ENCODE peak calls at places on chromosomes 6 and 20, in six cellular contexts. A is PC-9; X is ovary; U is vagina; I is CD8-positive, alpha-beta T cell; G is fibroblast of lung. E is an unnamed sample.

GRCh38 chr6:106468935-106469334 is 108.4 kb downstream of the CRYBG1 start:
- DNase-seq in G (peak; percentile 20), I (no peak), U (no peak), X (no peak), A (no peak), E (no peak)

GRCh38 chr6:106804238-106805016 is 170.1 kb downstream of the CD24 start:
- DNase-seq in I (no peak), U (no peak), A (peak; percentile 84), G (no peak), X (no peak), E (no peak)

GRCh38 chr20:59718071-59718470 is 113.7 kb downstream of the PHACTR3 start:
- DNase-seq in A (no peak), G (no peak), U (no peak), I (no peak), X (no peak), E (no peak)

GRCh38 chr20:50302463-50303041 is 111.9 kb downstream of the CEBPB start:
- DNase-seq in A (no peak), G (peak; percentile 79), I (no peak), U (no peak), X (no peak), E (no peak)

GRCh38 chr20:4171538-4172116 is 156.3 kb upstream of the RNF24 start:
- DNase-seq in U (no peak), X (peak; percentile 18), I (no peak), G (no peak), A (no peak), E (no peak)

GRCh38 chr6:98579089-98579488 is 255.3 kb upstream of the POU3F2 start:
- DNase-seq in X (no peak), G (peak; percentile 88), I (no peak), A (no peak), U (no peak), E (no peak)

GRCh38 chr6:52157301-52157930 is 28.8 kb upstream of the IL17A start:
- DNase-seq in A (no peak), I (no peak), G (peak; percentile 7), X (no peak), U (no peak), E (no peak)

GRCh38 chr6:118980063-118980462 is 45.1 kb upstream of the MCM9 start:
- DNase-seq in U (no peak), G (no peak), A (no peak), I (no peak), X (no peak), E (peak; percentile 55)

GRCh38 chr6:122307577-122307976 is 91.9 kb upstream of the HSF2 start:
- DNase-seq in G (no peak), X (no peak), U (no peak), I (no peak), A (no peak), E (no peak)

GRCh38 chr6:169589699-169590257 is 112.1 kb downstream of the WDR27 start:
- DNase-seq in G (peak; percentile 89), X (no peak), U (no peak), I (no peak), A (no peak), E (no peak)

DNA sequence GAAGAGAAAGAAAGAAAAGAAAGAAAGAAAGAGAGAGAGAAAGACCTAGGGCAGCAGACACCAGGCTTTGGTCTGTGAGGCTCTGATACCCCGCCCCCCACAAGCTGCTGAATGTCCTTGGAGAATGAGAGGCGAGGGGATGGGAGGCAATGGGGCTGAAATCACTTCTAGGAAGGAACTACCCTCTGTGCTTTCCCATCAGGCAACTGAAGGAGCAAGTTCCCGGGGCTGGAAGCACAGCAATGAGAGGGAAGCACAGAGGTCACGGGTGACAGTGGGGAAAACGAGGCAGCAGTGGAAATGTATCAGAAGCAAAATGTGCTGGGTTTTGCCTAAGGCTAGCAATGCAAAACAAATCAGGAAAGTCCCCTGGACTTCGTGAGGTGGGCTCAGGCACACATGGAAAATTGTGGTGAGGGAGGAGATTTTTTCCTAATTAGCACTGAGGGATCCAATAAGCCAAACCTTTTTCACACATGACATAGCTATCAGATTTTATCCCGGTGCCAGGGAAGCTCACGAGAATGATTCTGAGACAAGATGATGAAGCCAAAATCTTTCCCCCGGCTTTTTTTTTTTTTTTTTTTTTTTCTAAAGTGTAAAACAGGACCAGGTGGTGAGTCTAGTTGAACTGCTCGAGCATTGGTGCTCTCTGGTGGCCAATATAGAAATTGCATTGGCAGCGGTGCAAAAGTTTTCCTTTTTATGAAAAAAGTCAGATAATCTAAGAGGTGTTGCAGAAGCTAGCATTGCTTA is 16.8 kb upstream of the ARFGEF2 start:
- DNase-seq in I (peak; percentile 63), X (peak; percentile 37), G (peak; percentile 36), A (peak; percentile 75), U (no peak), E (no peak)
- H3K27ac ChIP-seq in I (no peak overlapping the region), X (no peak overlapping the region), G (no peak overlapping the region), A (no peak overlapping the region), U (no peak overlapping the region), E (no peak overlapping the region)

GRCh38 chr20:37630161-37630560 is 63.7 kb upstream of the CTNNBL1 start:
- DNase-seq in A (no peak), G (no peak), I (no peak), X (peak; percentile 11), U (no peak), E (no peak)

GRCh38 chr20:37627767-37628130 is 66.1 kb upstream of the CTNNBL1 start:
- DNase-seq in A (no peak), I (no peak), G (no peak), X (no peak), U (no peak), E (no peak)

GRCh38 chr20:37627060-37627766 is 66.6 kb upstream of the CTNNBL1 start:
- DNase-seq in G (peak; percentile 54), X (no peak), A (no peak), I (no peak), U (no peak), E (peak; percentile 60)

GRCh38 chr20:37622728-37623127 is 71.1 kb upstream of the CTNNBL1 start:
- DNase-seq in I (no peak), X (no peak), G (no peak), U (no peak), A (no peak), E (no peak)

GRCh38 chr20:37624963-37625362 is 68.9 kb upstream of the CTNNBL1 start:
- DNase-seq in A (no peak), U (no peak), G (no peak), I (no peak), X (no peak), E (no peak)
- H3K27me3 ChIP-seq in A (peaks cover 70% of the 10 kb centered on the region), U (no peaks in the 10 kb centered on the region), G (peaks cover 5% of the 10 kb centered on the region), I (no peaks in the 10 kb centered on the region), X (no peaks in the 10 kb centered on the region), E (peaks cover 5% of the 10 kb centered on the region)

GRCh38 chr6:157323924-157324276 is 581 bp upstream of the TMEM242 start:
- DNase-seq in A (peak; percentile 72), G (peak; percentile 88), X (peak; percentile 78), I (peak; percentile 20), U (no peak), E (peak; percentile 84)
- TF ChIP-seq CTCF in A (peak; percentile 5), G (peak; percentile 12), X (no peak), I (no peak), U (peak; percentile 8), E (no peak)

GRCh38 chr6:22470454-22471368 is 98.7 kb upstream of the HDGFL1 start:
- DNase-seq in U (no peak), I (no peak), X (peak; percentile 39), A (peak; percentile 36), G (peak; percentile 72), E (no peak)

GRCh38 chr6:22471746-22472145 is 97.6 kb upstream of the HDGFL1 start:
- DNase-seq in I (no peak), A (no peak), X (no peak), G (no peak), U (no peak), E (no peak)

GRCh38 chr6:22468566-22468965 is 100.8 kb upstream of the HDGFL1 start:
- DNase-seq in I (no peak), X (no peak), G (peak; percentile 44), U (no peak), A (no peak), E (no peak)

GRCh38 chr6:22474283-22474682 is 95.1 kb upstream of the HDGFL1 start:
- DNase-seq in A (no peak), U (no peak), X (no peak), I (no peak), G (no peak), E (no peak)

GRCh38 chr6:22471369-22471690 is 98.0 kb upstream of the HDGFL1 start:
- DNase-seq in U (no peak), A (no peak), G (no peak), I (no peak), X (no peak), E (no peak)
- H3K27ac ChIP-seq in U (no peak overlapping the region), A (no peak overlapping the region), G (no peak overlapping the region), I (no peak overlapping the region), X (no peak overlapping the region), E (peak overlapping the region; percentile 31)

DNA sequence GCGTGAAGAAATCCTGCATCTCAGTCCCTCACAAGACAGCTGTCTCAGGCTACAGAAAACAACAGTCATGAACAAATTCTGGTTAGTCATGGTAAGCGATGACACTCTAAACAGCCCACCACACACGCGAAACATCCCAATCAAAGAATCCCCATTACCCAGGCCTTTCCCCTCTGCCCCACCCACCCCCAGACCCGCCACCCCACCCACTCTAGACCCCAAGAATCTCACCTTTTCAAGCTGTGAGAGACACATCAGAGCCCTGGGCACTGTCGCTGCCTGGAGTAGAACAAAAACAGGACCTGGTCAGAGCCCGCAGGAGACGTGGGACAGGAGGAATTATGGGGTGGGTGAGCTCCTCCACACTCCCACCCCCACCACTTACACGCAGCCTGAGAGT is 2.7 kb downstream of the HLA-B start:
- DNase-seq in X (no peak), A (no peak), U (no peak), I (peak; percentile 33), G (no peak), E (no peak)
- H3K27me3 ChIP-seq in X (no peaks in the 10 kb centered on the region), A (peaks cover 23% of the 10 kb centered on the region), U (no peaks in the 10 kb centered on the region), I (no peaks in the 10 kb centered on the region), G (peaks cover 7% of the 10 kb centered on the region), E (peaks cover 7% of the 10 kb centered on the region)

GRCh38 chr6:4957521-4958231 is 46.2 kb downstream of the RPP40 start:
- DNase-seq in X (no peak), G (no peak), A (no peak), U (no peak), I (no peak), E (no peak)
- TF ChIP-seq CTCF in X (no peak), G (no peak), A (no peak), U (no peak), I (no peak), E (peak; percentile 24)

DNA sequence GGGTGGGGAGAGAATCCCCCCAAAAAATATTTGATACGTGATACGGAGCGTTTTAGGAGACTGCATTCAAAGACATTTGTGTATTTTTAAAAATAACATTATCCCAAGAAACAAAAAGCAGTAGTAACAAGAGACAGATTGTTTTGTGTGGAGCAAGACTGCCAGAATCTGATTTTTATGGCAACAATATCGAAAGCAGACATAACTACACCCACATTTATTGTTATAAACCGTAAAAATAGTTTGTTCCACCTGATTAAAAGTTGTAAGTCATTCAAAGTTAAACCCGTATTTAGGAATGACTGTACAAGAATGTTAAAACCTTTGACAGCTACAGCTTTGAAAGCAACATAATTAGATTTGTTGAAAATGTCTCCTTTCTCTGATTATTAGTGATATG is 2.6 kb downstream of the EYA4 start:
- DNase-seq in G (no peak), A (no peak), X (no peak), U (no peak), I (no peak), E (no peak)
- H3K27ac ChIP-seq in G (peak overlapping the region; percentile 78), A (no peak overlapping the region), X (no peak overlapping the region), U (peak overlapping the region; percentile 40), I (no peak overlapping the region), E (peak overlapping the region; percentile 99)

E was measured in psoas muscle.